ENCODE peak calls at places on chromosomes 6 and 20, in six cellular contexts. One of them, this sample, is unnamed.

GRCh38 chr20:63643966-63644365 is 9.3 kb downstream of the STMN3 start:
- DNase-seq in H9: no peak
- DNase-seq in brain microvascular endothelial cell: no peak
- DNase-seq in neural crest cell: no peak
- DNase-seq in CD4-positive, alpha-beta T cell: no peak
- DNase-seq in neural progenitor cell: no peak
- DNase-seq in this sample: no peak

GRCh38 chr6:12097791-12098190 is 85.7 kb downstream of the HIVEP1 start:
- DNase-seq in CD4-positive, alpha-beta T cell: no peak
- DNase-seq in H9: no peak
- DNase-seq in brain microvascular endothelial cell: no peak
- DNase-seq in neural progenitor cell: no peak
- DNase-seq in neural crest cell: no peak
- DNase-seq in this sample: peak; percentile 13

GRCh38 chr6:167799033-167799933 is 27.4 kb upstream of the AFDN start:
- DNase-seq in brain microvascular endothelial cell: no peak
- DNase-seq in CD4-positive, alpha-beta T cell: no peak
- DNase-seq in H9: no peak
- DNase-seq in neural progenitor cell: no peak
- DNase-seq in neural crest cell: no peak
- DNase-seq in this sample: no peak

GRCh38 chr6:134714679-134715078 is 235.2 kb downstream of the ALDH8A1 start:
- DNase-seq in CD4-positive, alpha-beta T cell: no peak
- DNase-seq in neural crest cell: no peak
- DNase-seq in neural progenitor cell: no peak
- DNase-seq in H9: no peak
- DNase-seq in brain microvascular endothelial cell: no peak
- DNase-seq in this sample: peak; percentile 92

GRCh38 chr20:41643504-41643938 is 25.3 kb upstream of the CHD6 start:
- DNase-seq in neural progenitor cell: peak; percentile 41
- DNase-seq in brain microvascular endothelial cell: peak; percentile 62
- DNase-seq in CD4-positive, alpha-beta T cell: no peak
- DNase-seq in H9: peak; percentile 51
- DNase-seq in neural crest cell: no peak
- DNase-seq in this sample: peak; percentile 48

GRCh38 chr6:41449399-41450245 is 96.6 kb upstream of the FOXP4 start:
- DNase-seq in H9: no peak
- DNase-seq in neural crest cell: no peak
- DNase-seq in CD4-positive, alpha-beta T cell: no peak
- DNase-seq in neural progenitor cell: no peak
- DNase-seq in brain microvascular endothelial cell: no peak
- DNase-seq in this sample: peak; percentile 76

GRCh38 chr6:139764498-139764986 is 390.1 kb upstream of the CITED2 start:
- DNase-seq in neural progenitor cell: no peak
- DNase-seq in H9: no peak
- DNase-seq in CD4-positive, alpha-beta T cell: no peak
- DNase-seq in brain microvascular endothelial cell: peak; percentile 95
- DNase-seq in neural crest cell: no peak
- DNase-seq in this sample: peak; percentile 91

GRCh38 chr6:110435052-110435602 is 19.8 kb upstream of the DDO start:
- DNase-seq in neural progenitor cell: no peak
- DNase-seq in CD4-positive, alpha-beta T cell: no peak
- DNase-seq in H9: no peak
- DNase-seq in brain microvascular endothelial cell: no peak
- DNase-seq in neural crest cell: no peak
- DNase-seq in this sample: no peak

GRCh38 chr6:70241991-70242420 is 60.9 kb downstream of the COL9A1 start:
- DNase-seq in CD4-positive, alpha-beta T cell: no peak
- DNase-seq in neural progenitor cell: no peak
- DNase-seq in brain microvascular endothelial cell: no peak
- DNase-seq in neural crest cell: no peak
- DNase-seq in H9: no peak
- DNase-seq in this sample: no peak

GRCh38 chr20:51014797-51015722 is 7.8 kb downstream of the KCNG1 start:
- DNase-seq in CD4-positive, alpha-beta T cell: no peak
- DNase-seq in neural crest cell: peak; percentile 83
- DNase-seq in H9: peak; percentile 81
- DNase-seq in brain microvascular endothelial cell: peak; percentile 62
- DNase-seq in neural progenitor cell: peak; percentile 85
- DNase-seq in this sample: peak; percentile 66

GRCh38 chr6:89413006-89413400 is 930 bp upstream of the RRAGD start:
- DNase-seq in neural crest cell: no peak
- DNase-seq in H9: no peak
- DNase-seq in brain microvascular endothelial cell: no peak
- DNase-seq in neural progenitor cell: no peak
- DNase-seq in CD4-positive, alpha-beta T cell: no peak
- DNase-seq in this sample: no peak

GRCh38 chr6:133631421-133631820 is 257.5 kb upstream of the TCF21 start:
- DNase-seq in CD4-positive, alpha-beta T cell: no peak
- DNase-seq in neural crest cell: no peak
- DNase-seq in neural progenitor cell: no peak
- DNase-seq in H9: no peak
- DNase-seq in brain microvascular endothelial cell: peak; percentile 57
- DNase-seq in this sample: peak; percentile 73

GRCh38 chr20:57223648-57224489 is 42.6 kb downstream of the BMP7 start:
- DNase-seq in CD4-positive, alpha-beta T cell: no peak
- DNase-seq in H9: no peak
- DNase-seq in neural progenitor cell: no peak
- DNase-seq in brain microvascular endothelial cell: no peak
- DNase-seq in neural crest cell: no peak
- DNase-seq in this sample: no peak

GRCh38 chr6:44268095-44268628 is 2.1 kb upstream of the TMEM151B start:
- DNase-seq in H9: peak; percentile 86
- DNase-seq in CD4-positive, alpha-beta T cell: peak; percentile 54
- DNase-seq in brain microvascular endothelial cell: peak; percentile 29
- DNase-seq in neural progenitor cell: peak; percentile 87
- DNase-seq in neural crest cell: peak; percentile 60
- DNase-seq in this sample: peak; percentile 54

GRCh38 chr6:139402935-139403386 is 28.5 kb upstream of the CITED2 start:
- DNase-seq in neural progenitor cell: no peak
- DNase-seq in CD4-positive, alpha-beta T cell: no peak
- DNase-seq in H9: no peak
- DNase-seq in brain microvascular endothelial cell: peak; percentile 90
- DNase-seq in neural crest cell: no peak
- DNase-seq in this sample: peak; percentile 92

GRCh38 chr6:48315915-48316314 is 204.9 kb upstream of the PTCHD4 start:
- DNase-seq in H9: no peak
- DNase-seq in neural progenitor cell: no peak
- DNase-seq in brain microvascular endothelial cell: no peak
- DNase-seq in neural crest cell: no peak
- DNase-seq in CD4-positive, alpha-beta T cell: no peak
- DNase-seq in this sample: no peak

GRCh38 chr6:166862978-166863530 is 93.3 kb downstream of the RNASET2 start:
- DNase-seq in neural progenitor cell: no peak
- DNase-seq in neural crest cell: peak; percentile 6
- DNase-seq in CD4-positive, alpha-beta T cell: no peak
- DNase-seq in H9: no peak
- DNase-seq in brain microvascular endothelial cell: no peak
- DNase-seq in this sample: no peak

GRCh38 chr6:10237284-10238043 is 177.4 kb downstream of the TFAP2A start:
- DNase-seq in neural progenitor cell: no peak
- DNase-seq in CD4-positive, alpha-beta T cell: no peak
- DNase-seq in brain microvascular endothelial cell: peak; percentile 2
- DNase-seq in H9: no peak
- DNase-seq in neural crest cell: no peak
- DNase-seq in this sample: no peak

GRCh38 chr6:67854098-67854497 is 781.0 kb upstream of the ADGRB3 start:
- DNase-seq in CD4-positive, alpha-beta T cell: no peak
- DNase-seq in neural progenitor cell: no peak
- DNase-seq in H9: no peak
- DNase-seq in brain microvascular endothelial cell: peak; percentile 24
- DNase-seq in neural crest cell: no peak
- DNase-seq in this sample: no peak

GRCh38 chr20:24638546-24639166 is 169.2 kb downstream of the SYNDIG1 start:
- DNase-seq in neural crest cell: no peak
- DNase-seq in CD4-positive, alpha-beta T cell: no peak
- DNase-seq in neural progenitor cell: no peak
- DNase-seq in brain microvascular endothelial cell: no peak
- DNase-seq in H9: peak; percentile 18
- DNase-seq in this sample: no peak

GRCh38 chr6:149473080-149474052 is 11.4 kb downstream of the ZC3H12D start:
- DNase-seq in H9: no peak
- DNase-seq in brain microvascular endothelial cell: no peak
- DNase-seq in neural crest cell: no peak
- DNase-seq in CD4-positive, alpha-beta T cell: no peak
- DNase-seq in neural progenitor cell: peak; percentile 59
- DNase-seq in this sample: peak; percentile 63
- TF ChIP-seq CTCF in H9: no peak
- TF ChIP-seq CTCF in brain microvascular endothelial cell: no peak
- TF ChIP-seq CTCF in neural crest cell: no peak
- TF ChIP-seq CTCF in CD4-positive, alpha-beta T cell: peak; percentile 3
- TF ChIP-seq CTCF in neural progenitor cell: no peak
- TF ChIP-seq CTCF in this sample: no peak

DNA sequence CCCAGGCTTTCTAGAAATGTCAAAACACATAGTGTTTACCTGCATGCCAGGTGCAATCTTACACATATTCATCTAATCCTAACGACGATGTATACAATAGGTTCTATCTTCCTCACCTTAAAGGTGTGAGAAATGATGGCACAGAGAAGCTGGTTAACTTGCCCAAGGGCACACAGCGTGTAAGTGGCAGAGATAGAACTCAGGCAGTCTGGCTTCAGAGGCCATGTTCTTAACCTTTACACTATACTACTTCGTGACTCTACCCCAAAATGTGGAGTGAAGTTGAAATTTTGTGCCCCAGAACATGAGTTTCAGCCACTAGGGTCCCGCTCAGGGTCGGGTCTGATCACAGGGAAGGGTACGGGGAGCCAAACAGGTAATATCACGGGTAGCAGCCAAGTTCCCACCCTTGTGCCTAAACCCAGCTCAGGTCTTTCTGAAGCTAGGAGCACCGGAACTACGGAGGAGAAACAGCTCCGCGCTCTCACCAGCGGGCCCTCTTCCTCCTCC is 523 bp downstream of the VPS52 start:
- DNase-seq in H9: no peak
- DNase-seq in brain microvascular endothelial cell: no peak
- DNase-seq in CD4-positive, alpha-beta T cell: no peak
- DNase-seq in neural progenitor cell: no peak
- DNase-seq in neural crest cell: no peak
- DNase-seq in this sample: no peak
- TF ChIP-seq CTCF in H9: peak; percentile 18
- TF ChIP-seq CTCF in brain microvascular endothelial cell: peak; percentile 21
- TF ChIP-seq CTCF in CD4-positive, alpha-beta T cell: no peak
- TF ChIP-seq CTCF in neural progenitor cell: peak; percentile 33
- TF ChIP-seq CTCF in neural crest cell: peak; percentile 35
- TF ChIP-seq CTCF in this sample: no peak

GRCh38 chr20:37397076-37397953 is 51.4 kb downstream of the SRC start:
- DNase-seq in H9: no peak
- DNase-seq in neural progenitor cell: peak; percentile 61
- DNase-seq in brain microvascular endothelial cell: no peak
- DNase-seq in CD4-positive, alpha-beta T cell: no peak
- DNase-seq in neural crest cell: no peak
- DNase-seq in this sample: no peak

GRCh38 chr20:37401282-37401929 is 55.5 kb downstream of the SRC start:
- DNase-seq in H9: no peak
- DNase-seq in neural progenitor cell: no peak
- DNase-seq in CD4-positive, alpha-beta T cell: no peak
- DNase-seq in brain microvascular endothelial cell: no peak
- DNase-seq in neural crest cell: no peak
- DNase-seq in this sample: no peak

GRCh38 chr20:37397954-37398749 is 52.2 kb downstream of the SRC start:
- DNase-seq in CD4-positive, alpha-beta T cell: no peak
- DNase-seq in neural progenitor cell: no peak
- DNase-seq in neural crest cell: no peak
- DNase-seq in brain microvascular endothelial cell: no peak
- DNase-seq in H9: no peak
- DNase-seq in this sample: no peak

GRCh38 chr20:37396520-37397075 is 50.7 kb downstream of the SRC start:
- DNase-seq in H9: peak; percentile 94
- DNase-seq in CD4-positive, alpha-beta T cell: no peak
- DNase-seq in neural progenitor cell: peak; percentile 96
- DNase-seq in neural crest cell: peak; percentile 83
- DNase-seq in brain microvascular endothelial cell: no peak
- DNase-seq in this sample: no peak

DNA sequence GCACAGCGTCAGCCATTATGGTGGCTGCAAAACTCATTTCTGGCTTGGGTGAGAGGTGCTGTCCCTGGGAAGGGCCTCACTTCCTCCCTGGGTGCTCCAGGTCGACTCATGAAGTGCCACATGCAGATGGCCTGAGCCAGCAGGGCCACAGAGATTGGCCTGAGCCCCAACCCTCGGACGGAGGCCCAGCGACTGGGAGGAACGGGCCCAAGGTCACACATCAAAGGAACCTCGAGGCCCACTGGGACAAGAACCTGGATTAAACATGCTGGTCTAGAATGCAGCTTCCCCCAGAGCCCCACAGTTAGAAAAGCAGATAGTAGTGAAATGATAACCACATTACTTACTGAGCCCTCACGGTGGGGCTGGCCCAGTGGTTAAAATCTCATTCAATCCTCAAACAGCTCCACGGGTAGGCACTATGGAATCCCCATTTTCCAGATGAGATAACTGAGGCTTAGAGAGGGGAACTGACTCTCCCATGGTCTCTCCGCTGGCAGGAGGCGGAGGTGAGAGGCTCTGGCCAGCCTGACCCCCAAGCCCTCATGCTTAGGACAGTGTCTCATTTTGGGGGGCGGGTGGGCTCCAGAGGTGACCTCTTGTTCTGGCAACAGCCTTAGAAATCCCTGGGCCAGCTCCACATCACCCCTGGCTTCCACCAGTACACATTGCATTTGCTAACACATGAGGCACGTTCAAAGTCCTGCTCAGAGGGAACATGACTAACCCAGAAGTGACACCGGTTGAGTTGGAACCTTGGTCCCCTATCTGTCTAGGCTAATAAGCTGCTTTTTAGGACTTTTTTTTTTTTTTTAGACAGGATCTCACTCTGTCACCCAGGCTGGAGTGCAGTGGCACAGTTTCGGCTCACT is 53.0 kb downstream of the SRC start:
- DNase-seq in neural progenitor cell: no peak
- DNase-seq in H9: no peak
- DNase-seq in neural crest cell: no peak
- DNase-seq in brain microvascular endothelial cell: no peak
- DNase-seq in CD4-positive, alpha-beta T cell: no peak
- DNase-seq in this sample: no peak
- TF ChIP-seq CTCF in neural progenitor cell: no peak
- TF ChIP-seq CTCF in H9: no peak
- TF ChIP-seq CTCF in neural crest cell: no peak
- TF ChIP-seq CTCF in brain microvascular endothelial cell: peak; percentile 9
- TF ChIP-seq CTCF in CD4-positive, alpha-beta T cell: no peak
- TF ChIP-seq CTCF in this sample: no peak

DNA sequence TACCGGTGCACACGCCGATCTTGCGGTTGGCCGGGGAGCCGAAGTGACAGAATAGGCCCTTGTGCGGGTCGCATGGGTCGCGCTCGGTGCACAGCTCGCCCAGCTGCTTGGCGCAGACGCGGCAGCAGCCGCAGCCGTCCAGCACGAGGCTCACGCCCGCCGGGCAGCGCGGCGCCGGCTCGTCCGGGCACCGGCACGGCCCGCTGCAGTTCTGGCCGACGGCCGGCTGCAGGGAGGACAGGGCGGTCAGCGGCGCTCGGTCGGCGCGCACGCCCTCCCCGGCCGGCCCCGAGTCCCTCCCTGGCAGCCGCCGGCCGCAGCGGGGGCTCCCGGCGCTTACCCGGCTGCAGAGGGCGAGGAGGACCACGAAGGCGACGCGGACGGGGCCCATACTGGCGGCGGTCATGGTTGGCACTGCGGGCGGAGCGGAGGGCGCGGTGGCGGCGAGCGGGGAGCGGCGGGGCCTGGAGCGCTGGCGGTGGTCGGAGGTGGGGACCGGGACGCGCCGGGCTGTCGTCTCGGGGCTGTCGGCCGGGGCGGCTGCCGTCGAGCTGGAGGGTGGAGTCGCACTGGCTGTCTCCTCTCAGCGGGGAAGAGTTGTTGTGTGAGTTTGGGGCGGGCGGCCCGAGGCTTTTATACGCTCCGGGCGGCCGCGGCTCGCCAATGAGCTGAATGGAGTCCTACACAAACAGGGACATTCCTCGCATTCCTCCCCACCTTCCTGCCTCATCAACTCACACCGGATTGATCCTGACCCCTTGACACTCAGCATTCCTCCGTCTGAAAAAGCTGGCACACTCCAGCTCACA is at the start of gene CCN2:
- DNase-seq in brain microvascular endothelial cell: peak; percentile 99
- DNase-seq in neural progenitor cell: peak; percentile 98
- DNase-seq in neural crest cell: peak; percentile 78
- DNase-seq in H9: peak; percentile 97
- DNase-seq in CD4-positive, alpha-beta T cell: no peak
- DNase-seq in this sample: peak; percentile 94
- TF ChIP-seq CTCF in brain microvascular endothelial cell: no peak
- TF ChIP-seq CTCF in neural progenitor cell: no peak
- TF ChIP-seq CTCF in neural crest cell: peak; percentile 45
- TF ChIP-seq CTCF in H9: no peak
- TF ChIP-seq CTCF in CD4-positive, alpha-beta T cell: no peak
- TF ChIP-seq CTCF in this sample: no peak